ENCODE peak calls at places on chromosomes 7 and 10, in eight cellular contexts. K, V, Y, W, Z, S, R and U are unnamed samples.

GRCh38 chr10:48457949-48458661 is 146.8 kb downstream of the ARHGAP22 start:
- DNase-seq in S (no peak), K (no peak), W (no peak), Z (no peak), R (no peak), V (no peak), Y (no peak), U (no peak)

GRCh38 chr10:124674768-124675222 is 69.4 kb downstream of the FAM53B start:
- DNase-seq in W (peak), K (no peak), V (no peak), S (no peak), Y (no peak), R (no peak), Z (no peak), U (no peak)

GRCh38 chr10:33566001-33566400 is 231.5 kb upstream of the NRP1 start:
- DNase-seq in V (no peak), Z (no peak), R (no peak), W (no peak), S (no peak), K (no peak), Y (no peak), U (no peak)

GRCh38 chr10:48213047-48213446 is 61.4 kb downstream of the FRMPD2 start:
- DNase-seq in K (no peak), S (no peak), Y (no peak), R (no peak), V (no peak), Z (no peak), W (no peak), U (no peak)

GRCh38 chr7:91082854-91083495 is 181.3 kb upstream of the FZD1 start:
- DNase-seq in R (peak), S (no peak), K (peak), Y (no peak), Z (peak), W (no peak), V (no peak), U (no peak)

GRCh38 chr7:16978358-16979244 is 96.8 kb upstream of the AGR3 start:
- DNase-seq in S (peak), V (no peak), K (peak), Z (no peak), R (no peak), W (no peak), Y (peak), U (peak)

GRCh38 chr10:120996456-120997053 is 145.4 kb downstream of the WDR11 start:
- DNase-seq in Y (no peak), R (no peak), V (no peak), W (no peak), S (no peak), K (no peak), Z (no peak), U (no peak)

GRCh38 chr10:114507449-114507848 is 103.1 kb upstream of the AFAP1L2 start:
- DNase-seq in Y (no peak), V (no peak), W (peak), K (no peak), Z (no peak), S (no peak), R (no peak), U (no peak)

GRCh38 chr10:15571570-15571969 is 148.2 kb downstream of the ITGA8 start:
- DNase-seq in S (no peak), K (no peak), Y (peak), Z (no peak), V (no peak), W (peak), R (no peak), U (no peak)

GRCh38 chr7:25391295-25391861 is 163.1 kb upstream of the NPVF start:
- DNase-seq in R (peak), W (no peak), S (no peak), V (no peak), Z (no peak), Y (no peak), K (peak), U (no peak)

GRCh38 chr7:90222811-90223725 is 11.5 kb downstream of the STEAP2 start:
- DNase-seq in W (no peak), Z (no peak), K (no peak), Y (no peak), V (no peak), R (no peak), S (no peak), U (no peak)

GRCh38 chr10:93481931-93482834 is at the start of gene MYOF:
- DNase-seq in W (peak), S (peak), R (peak), Y (no peak), V (peak), Z (peak), K (peak), U (no peak)

GRCh38 chr10:99125879-99126278 is 109.8 kb downstream of the HPSE2 start:
- DNase-seq in Y (no peak), W (no peak), S (no peak), V (no peak), Z (no peak), R (no peak), K (no peak), U (no peak)

GRCh38 chr10:77498210-77498609 is 139.4 kb downstream of the KCNMA1 start:
- DNase-seq in Z (no peak), K (no peak), W (no peak), Y (no peak), V (no peak), S (no peak), R (no peak), U (no peak)

GRCh38 chr10:70849582-70850016 is 33.9 kb downstream of the SGPL1 start:
- DNase-seq in V (no peak), Y (peak), R (no peak), Z (no peak), W (no peak), K (peak), S (peak), U (peak)

GRCh38 chr7:102012941-102013461 is 195.6 kb downstream of the CUX1 start:
- DNase-seq in R (no peak), Z (no peak), S (no peak), Y (no peak), K (peak), W (no peak), V (no peak), U (no peak)